ENCODE peak calls at places on chromosomes 12 and 14, in six cellular contexts. P is prostate gland, A is OCI-LY7, Z is WERI-Rb-1, L is thyroid gland, V is thoracic aorta. Y is an unnamed sample.

GRCh38 chr12:72647139-72647538 is 375.0 kb downstream of the TRHDE start:
- DNase-seq in P (no peak), A (no peak), Z (no peak), L (no peak), V (no peak), Y (no peak)

GRCh38 chr12:19945559-19946485 is 422.5 kb upstream of the PDE3A start:
- DNase-seq in P (no peak), A (no peak), Z (no peak), L (no peak), V (no peak), Y (no peak)

GRCh38 chr14:94373708-94374107 is 14.7 kb downstream of the SERPINA1 start:
- DNase-seq in P (no peak), A (no peak), Z (no peak), L (peak; percentile 33), V (no peak), Y (peak; percentile 73)

GRCh38 chr12:65643595-65644386 is 180.5 kb upstream of the HMGA2 start:
- DNase-seq in P (no peak), A (no peak), Z (no peak), L (no peak), V (no peak), Y (no peak)

GRCh38 chr12:102950107-102950949 is 7.1 kb upstream of the ASCL1 start:
- DNase-seq in P (no peak), A (no peak), Z (peak; percentile 79), L (no peak), V (no peak), Y (no peak)

GRCh38 chr12:26741828-26742227 is 91.2 kb downstream of the ITPR2 start:
- DNase-seq in P (no peak), A (no peak), Z (peak; percentile 9), L (no peak), V (no peak), Y (no peak)

GRCh38 chr12:124411291-124411878 is 116.5 kb downstream of the RFLNA start:
- DNase-seq in P (no peak), A (no peak), Z (peak; percentile 44), L (no peak), V (no peak), Y (peak; percentile 89)

GRCh38 chr12:48221645-48222044 is 18.6 kb upstream of the OR10AD1 start:
- DNase-seq in P (no peak), A (no peak), Z (no peak), L (no peak), V (no peak), Y (no peak)

GRCh38 chr12:64532734-64533351 is 77.5 kb upstream of the RASSF3 start:
- DNase-seq in P (no peak), A (no peak), Z (no peak), L (no peak), V (no peak), Y (no peak)

GRCh38 chr12:4858385-4858784 is 51.3 kb upstream of the KCNA1 start:
- DNase-seq in P (peak; percentile 22), A (peak; percentile 13), Z (peak; percentile 82), L (peak; percentile 63), V (no peak), Y (no peak)

GRCh38 chr12:26193539-26193938 is 1.8 kb upstream of the SSPN start:
- DNase-seq in P (no peak), A (no peak), Z (no peak), L (no peak), V (no peak), Y (no peak)

GRCh38 chr12:96502477-96502876 is 13.1 kb downstream of the CFAP54 start:
- DNase-seq in P (no peak), A (no peak), Z (no peak), L (no peak), V (no peak), Y (no peak)

GRCh38 chr14:75442642-75443041 is 14.8 kb downstream of the JDP2 start:
- DNase-seq in P (no peak), A (no peak), Z (no peak), L (no peak), V (no peak), Y (no peak)

GRCh38 chr14:88507208-88507607 is 47.6 kb downstream of the PTPN21 start:
- DNase-seq in P (no peak), A (no peak), Z (no peak), L (no peak), V (no peak), Y (no peak)

GRCh38 chr12:91579516-91580263 is 397.1 kb upstream of the DCN start:
- DNase-seq in P (no peak), A (no peak), Z (no peak), L (no peak), V (no peak), Y (no peak)

GRCh38 chr12:57738661-57739237 is at the start of gene AGAP2:
- DNase-seq in P (no peak), A (no peak), Z (peak; percentile 64), L (no peak), V (no peak), Y (no peak)

GRCh38 chr12:106134294-106134949 is 4.3 kb downstream of the NUAK1 start:
- DNase-seq in P (no peak), A (no peak), Z (no peak), L (no peak), V (no peak), Y (no peak)

GRCh38 chr12:106130474-106131113 is 8.2 kb downstream of the NUAK1 start:
- DNase-seq in P (no peak), A (no peak), Z (no peak), L (no peak), V (no peak), Y (no peak)

GRCh38 chr12:106131671-106132070 is 7.1 kb downstream of the NUAK1 start:
- DNase-seq in P (no peak), A (no peak), Z (no peak), L (no peak), V (no peak), Y (no peak)

GRCh38 chr12:106133136-106134087 is 5.3 kb downstream of the NUAK1 start:
- DNase-seq in P (no peak), A (no peak), Z (no peak), L (no peak), V (no peak), Y (no peak)

DNA sequence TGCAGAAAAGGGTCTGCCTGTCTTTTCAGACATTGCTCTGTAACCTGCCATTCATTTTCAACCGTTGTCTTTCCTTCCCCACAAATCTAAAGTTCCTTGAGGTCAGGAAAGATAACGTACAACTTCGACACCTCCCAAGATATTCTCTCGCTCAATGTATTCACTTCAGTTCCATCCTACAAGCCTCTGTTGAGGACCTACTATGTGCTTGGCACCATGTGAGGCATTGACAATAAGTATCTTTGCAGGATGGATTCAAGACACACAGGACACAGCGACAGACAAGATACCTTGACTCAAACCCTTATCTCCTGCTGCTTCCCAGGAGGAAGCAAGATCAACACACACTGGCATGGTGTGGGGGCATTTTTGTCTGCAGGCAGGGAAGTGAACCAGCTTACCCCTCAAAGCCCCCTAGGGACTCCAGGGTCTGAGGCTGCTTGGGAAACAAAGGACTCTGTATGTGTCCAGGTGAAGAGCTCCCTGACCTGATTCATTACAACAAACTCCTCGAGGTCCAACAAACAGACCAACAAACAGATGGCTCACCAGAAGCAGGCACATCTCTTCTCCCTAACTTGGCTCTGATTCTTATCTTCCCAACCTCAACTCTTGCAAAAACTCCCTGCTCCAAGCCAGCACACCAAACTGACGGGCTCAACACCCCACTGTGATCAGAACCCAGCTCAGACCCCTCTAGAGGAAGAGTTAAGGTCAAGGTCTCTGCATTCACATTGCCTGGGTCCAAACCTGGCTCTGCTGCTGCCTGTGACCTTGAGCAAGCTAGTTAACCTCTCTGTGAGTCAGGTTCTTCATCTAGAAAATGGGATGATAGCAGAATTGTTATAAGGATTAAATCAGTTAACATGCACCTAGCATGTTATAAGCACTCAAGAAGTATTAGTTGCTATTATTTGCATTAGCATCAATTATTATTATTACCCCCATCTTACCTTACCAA is 6.3 kb downstream of the NUAK1 start:
- DNase-seq in P (no peak), A (no peak), Z (no peak), L (no peak), V (no peak), Y (no peak)
- H3K27ac ChIP-seq in P (no peak overlapping the region), A (no peak overlapping the region), Z (no peak overlapping the region), L (no peak overlapping the region), V (peak overlapping the region; percentile 15), Y (peak overlapping the region; percentile 97)

GRCh38 chr14:93100098-93100497 is 15.6 kb downstream of the ITPK1 start:
- DNase-seq in P (no peak), A (no peak), Z (peak; percentile 48), L (no peak), V (no peak), Y (no peak)
- H3K4me3 ChIP-seq in P (no peak overlapping the region), A (no peak overlapping the region), Z (no peak overlapping the region), L (no peak overlapping the region), V (no peak overlapping the region), Y (no peak overlapping the region)

DNA sequence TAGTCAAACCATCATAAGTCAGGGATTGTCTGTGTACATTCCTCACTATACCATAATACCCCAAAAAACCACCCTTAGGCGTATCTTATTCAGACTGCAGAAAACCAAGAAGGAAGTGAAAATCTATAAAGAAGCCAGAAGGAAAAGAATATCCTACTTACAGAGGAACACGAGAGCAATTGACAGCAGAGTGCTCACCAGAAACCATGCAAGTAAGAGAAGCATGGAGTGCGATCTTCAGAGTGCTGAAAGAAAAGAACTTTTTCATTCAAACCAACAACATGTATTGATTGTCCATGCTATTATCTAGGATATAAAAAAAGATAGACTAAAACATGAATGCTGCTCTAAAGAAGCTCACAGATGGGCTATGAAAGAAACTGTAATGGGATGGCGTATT is 50.8 kb downstream of the STXBP6 start:
- DNase-seq in P (no peak), A (no peak), Z (no peak), L (no peak), V (no peak), Y (no peak)
- TF ChIP-seq CTCF in P (no peak), A (no peak), Z (no peak), L (no peak), V (no peak), Y (no peak)

DNA sequence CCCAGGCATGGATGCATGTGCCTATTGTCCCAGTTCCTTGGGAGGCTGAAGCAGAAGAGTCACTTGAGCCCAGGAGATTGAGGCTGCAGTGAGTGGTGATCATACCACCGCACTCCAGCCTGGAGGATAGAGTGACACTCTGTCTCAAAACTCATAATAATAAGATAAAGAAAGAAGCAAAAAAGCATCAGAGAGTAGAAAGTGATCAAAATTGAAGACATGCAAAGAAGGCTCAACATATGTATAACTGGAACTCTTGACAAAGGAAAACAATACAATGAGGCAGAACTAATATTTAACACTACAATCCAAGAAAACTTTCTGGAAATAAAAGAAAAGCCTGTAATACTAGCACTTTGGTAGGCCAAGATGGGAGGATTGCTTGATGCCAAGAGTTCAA is 48.3 kb upstream of the COCH start:
- DNase-seq in P (no peak), A (no peak), Z (no peak), L (no peak), V (no peak), Y (no peak)
- H3K27ac ChIP-seq in P (no peak overlapping the region), A (no peak overlapping the region), Z (no peak overlapping the region), L (no peak overlapping the region), V (no peak overlapping the region), Y (no peak overlapping the region)

DNA sequence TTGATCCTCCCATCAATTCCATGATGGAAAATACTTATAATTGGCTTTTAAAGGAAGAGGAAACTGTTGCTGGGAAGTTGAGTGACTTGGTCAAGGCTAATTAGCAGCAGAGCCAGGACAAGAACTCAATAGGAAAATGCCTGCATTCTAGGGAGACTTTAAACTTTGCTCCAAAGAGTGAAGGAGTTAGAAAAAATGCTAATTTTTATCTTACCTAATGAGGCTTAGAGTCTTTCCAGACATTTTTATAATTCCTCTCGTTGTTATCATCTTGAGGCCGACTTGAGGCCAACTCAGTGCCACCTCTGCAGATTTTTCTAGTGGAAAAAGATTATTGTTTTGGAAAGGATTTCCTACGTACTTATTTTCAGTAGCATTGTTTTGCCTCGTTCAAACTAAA is 344.6 kb downstream of the ETNK1 start:
- DNase-seq in P (no peak), A (no peak), Z (no peak), L (no peak), V (no peak), Y (no peak)
- H3K4me3 ChIP-seq in P (no peak overlapping the region), A (no peak overlapping the region), Z (no peak overlapping the region), L (no peak overlapping the region), V (no peak overlapping the region), Y (no peak overlapping the region)

Y was measured in coronary artery.